ENCODE peak calls at places on chromosome 19, in seven cellular contexts. X, B, V, N, Z, R and E are unnamed samples. For H3K4me1, the result is how much of the 10 kb centered on the place peaks cover.

GRCh38 chr19:6236310-6237291 is 43.2 kb downstream of the MLLT1 start:
- DNase-seq in X (peak), N (no peak), B (no peak), Z (no peak), V (no peak), R (peak), E (no peak)

GRCh38 chr19:35076026-35076370 is 34.5 kb downstream of the HPN start:
- DNase-seq in B (no peak), Z (no peak), V (no peak), N (no peak), R (no peak), X (no peak), E (no peak)

GRCh38 chr19:7965259-7965841 is 21.9 kb upstream of the TIMM44 start:
- DNase-seq in X (no peak), N (no peak), R (no peak), Z (no peak), V (no peak), B (no peak), E (peak)

GRCh38 chr19:9538183-9539058 is at the start of gene ZNF426:
- DNase-seq in N (peak), Z (peak), B (peak), R (peak), V (peak), X (peak), E (peak)

GRCh38 chr19:7366701-7367420 is 18.1 kb downstream of the ARHGEF18 start:
- DNase-seq in X (no peak), N (no peak), Z (peak), R (no peak), B (no peak), V (no peak), E (no peak)

GRCh38 chr19:1360818-1361461 is 22.8 kb upstream of the NDUFS7 start:
- DNase-seq in R (no peak), Z (peak), N (peak), B (peak), V (no peak), X (no peak), E (peak)

GRCh38 chr19:14383898-14384669 is 2.8 kb downstream of the ADGRE5 start:
- DNase-seq in X (no peak), Z (peak), N (no peak), V (no peak), R (no peak), B (peak), E (no peak)

GRCh38 chr19:6739884-6740588 is 556 bp downstream of the TRIP10 start:
- DNase-seq in N (peak), V (no peak), B (no peak), R (peak), Z (peak), X (no peak), E (peak)

GRCh38 chr19:6705931-6706632 is 14.4 kb downstream of the C3 start:
- DNase-seq in N (no peak), V (no peak), B (no peak), R (no peak), Z (no peak), X (no peak), E (no peak)

GRCh38 chr19:41321600-41322270 is 11.8 kb downstream of the CCDC97 start:
- DNase-seq in V (no peak), X (no peak), N (peak), B (no peak), Z (no peak), R (peak), E (peak)

GRCh38 chr19:4472174-4472974 is at the start of gene HDGFL2:
- DNase-seq in X (no peak), N (no peak), B (no peak), Z (no peak), R (no peak), V (no peak), E (no peak)

GRCh38 chr19:51441410-51442390 is 16.6 kb downstream of the SIGLEC8 start:
- DNase-seq in V (no peak), B (no peak), X (no peak), Z (peak), R (peak), N (no peak), E (no peak)

GRCh38 chr19:48454150-48454730 is 1.1 kb upstream of the KCNJ14 start:
- DNase-seq in X (no peak), V (no peak), N (no peak), R (no peak), B (no peak), Z (no peak), E (no peak)

GRCh38 chr19:18194208-18194530 is 1.2 kb downstream of the MPV17L2 start:
- DNase-seq in R (no peak), V (no peak), N (no peak), X (no peak), Z (no peak), B (no peak), E (no peak)

GRCh38 chr19:8310342-8311055 is 2.3 kb upstream of the CD320 start:
- DNase-seq in R (no peak), V (no peak), B (peak), X (peak), N (peak), Z (no peak), E (peak)

GRCh38 chr19:4414800-4415251 is 12.4 kb downstream of the CHAF1A start:
- DNase-seq in B (no peak), R (no peak), N (peak), Z (no peak), V (no peak), X (no peak), E (no peak)

GRCh38 chr19:18389736-18390074 is 3.7 kb downstream of the GDF15 start:
- DNase-seq in B (no peak), X (no peak), R (no peak), N (no peak), V (no peak), Z (no peak), E (no peak)

GRCh38 chr19:418761-419632 is 10.1 kb upstream of the C2CD4C start:
- DNase-seq in N (no peak), R (peak), B (no peak), V (no peak), X (no peak), Z (no peak), E (no peak)

GRCh38 chr19:16772841-16773240 is 53.2 kb downstream of the NWD1 start:
- DNase-seq in V (no peak), N (no peak), X (no peak), R (no peak), Z (no peak), B (no peak), E (no peak)

GRCh38 chr19:48560095-48560530 is 8.1 kb downstream of the SULT2B1 start:
- DNase-seq in B (no peak), Z (no peak), N (no peak), R (no peak), X (no peak), V (no peak), E (no peak)

GRCh38 chr19:8571006-8571411 is 6.2 kb downstream of the MYO1F start:
- DNase-seq in N (no peak), X (no peak), V (no peak), Z (no peak), B (no peak), R (peak), E (peak)

DNA sequence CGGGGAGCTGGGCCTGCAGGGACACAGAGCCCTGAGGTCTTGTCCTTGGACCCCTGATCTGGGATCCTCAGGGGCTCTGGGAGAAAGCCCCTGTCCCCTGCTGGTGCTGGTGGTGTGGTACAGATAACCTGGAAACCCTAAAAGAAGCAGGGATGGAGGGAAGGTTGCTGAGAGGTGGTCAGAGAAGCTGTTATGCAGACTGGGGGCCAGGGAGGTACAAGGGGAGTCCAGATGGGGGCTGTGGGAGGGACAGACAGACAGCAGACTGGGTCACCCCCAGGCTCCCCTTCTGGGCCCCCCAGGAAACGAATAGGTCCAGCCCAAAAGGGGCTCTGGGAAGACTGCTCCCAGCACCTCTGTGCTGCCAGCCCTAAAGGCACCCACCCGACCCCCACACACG is 34.7 kb upstream of the PEPD start:
- DNase-seq in V (no peak), R (no peak), N (no peak), Z (no peak), X (peak), B (peak), E (no peak)
- H3K4me3 ChIP-seq in V (no peak), R (no peak), N (no peak), Z (no peak), X (no peak), B (no peak), E (no peak)

GRCh38 chr19:28542394-28543243 is 670.3 kb downstream of the UQCRFS1 start:
- DNase-seq in R (no peak), Z (no peak), V (no peak), X (no peak), N (no peak), B (no peak), E (no peak)

GRCh38 chr19:28546148-28546685 is 666.7 kb downstream of the UQCRFS1 start:
- DNase-seq in R (no peak), Z (no peak), X (no peak), B (no peak), N (no peak), V (no peak), E (no peak)

GRCh38 chr19:28541602-28542393 is 671.2 kb downstream of the UQCRFS1 start:
- DNase-seq in N (no peak), X (no peak), B (no peak), R (no peak), Z (no peak), V (no peak), E (no peak)

GRCh38 chr19:28543244-28543776 is 669.6 kb downstream of the UQCRFS1 start:
- DNase-seq in B (no peak), V (no peak), R (no peak), Z (no peak), X (no peak), N (no peak), E (no peak)

DNA sequence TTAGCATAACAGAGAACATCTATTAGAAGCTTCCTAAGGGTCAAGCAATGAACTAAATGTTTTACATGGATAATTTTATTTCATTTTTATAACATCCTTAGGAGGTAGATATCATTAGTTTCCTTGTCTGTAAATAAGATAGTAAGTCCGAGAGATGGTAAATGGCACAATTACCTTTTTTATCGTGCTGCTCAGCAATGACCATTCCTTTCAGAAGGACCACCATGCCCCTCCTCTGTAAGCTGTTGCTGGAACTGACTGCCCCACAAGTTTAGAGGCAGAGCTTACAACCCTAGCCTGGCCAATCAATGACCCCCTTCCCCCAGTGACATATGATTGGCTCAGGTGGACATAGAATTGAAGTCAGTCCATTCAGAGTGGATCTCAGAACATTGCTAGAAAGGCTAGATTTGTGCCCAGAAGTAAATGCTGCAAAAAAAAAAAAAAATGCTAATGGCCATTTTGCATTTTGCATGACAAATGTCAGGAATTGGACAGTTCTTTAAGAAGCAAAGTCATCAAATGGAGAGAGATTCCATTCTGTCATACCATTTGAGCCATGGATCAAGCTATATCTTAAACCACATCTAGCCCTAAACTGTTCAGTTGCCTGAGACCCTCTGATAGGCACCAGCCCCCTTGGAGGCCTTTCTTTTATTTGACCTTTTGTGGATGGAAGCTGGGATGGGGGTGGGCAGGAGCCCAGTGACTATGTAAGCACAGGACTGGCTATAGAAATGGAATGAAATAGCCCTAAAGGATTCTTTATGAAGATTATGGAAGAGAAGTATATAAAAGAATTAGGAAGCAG is 668.3 kb downstream of the UQCRFS1 start:
- DNase-seq in Z (no peak), X (no peak), B (no peak), N (no peak), R (no peak), V (no peak), E (no peak)
- TF ChIP-seq CTCF in Z (no peak), X (no peak), B (no peak), N (no peak), R (no peak), V (no peak), E (no peak)

GRCh38 chr19:13085673-13086072 is 17.0 kb downstream of the LYL1 start:
- DNase-seq in X (no peak), Z (no peak), N (no peak), B (no peak), V (no peak), R (peak), E (no peak)

GRCh38 chr19:13083627-13084026 is 19.0 kb downstream of the LYL1 start:
- DNase-seq in Z (no peak), N (no peak), V (no peak), X (no peak), R (no peak), B (no peak), E (no peak)

GRCh38 chr19:13083008-13083404 is 19.7 kb downstream of the LYL1 start:
- DNase-seq in X (no peak), R (no peak), Z (no peak), V (no peak), N (no peak), B (no peak), E (no peak)

GRCh38 chr19:13079542-13079986 is 23.1 kb downstream of the LYL1 start:
- DNase-seq in B (no peak), X (no peak), V (no peak), Z (no peak), R (peak), N (peak), E (no peak)

GRCh38 chr19:13082192-13083007 is 20.3 kb downstream of the LYL1 start:
- DNase-seq in X (no peak), V (no peak), R (no peak), N (no peak), B (no peak), Z (no peak), E (peak)
- H3K4me1 ChIP-seq in X (under half), V (half or more), R (under half), N (under half), B (half or more), Z (under half), E (under half)

DNA sequence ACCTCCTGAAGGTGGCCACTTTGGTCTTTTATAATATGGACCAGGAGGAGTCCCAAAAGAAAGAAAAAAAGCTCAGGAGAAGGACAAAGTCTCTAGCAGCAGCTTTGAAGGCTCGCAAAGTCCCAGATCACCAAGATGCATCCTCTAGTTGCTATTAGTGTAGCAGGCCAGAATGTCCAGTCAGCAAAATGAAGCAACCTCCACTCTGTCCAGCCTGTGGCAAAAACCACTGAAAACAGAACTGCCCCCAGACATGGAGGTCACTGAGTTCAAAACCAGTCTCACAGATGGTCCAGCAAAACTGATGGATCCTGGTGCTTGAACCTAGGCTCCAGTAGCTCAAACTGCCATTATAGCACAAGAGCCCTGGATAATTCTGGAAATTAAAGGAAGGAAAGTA is 10.4 kb downstream of the LILRB4 start:
- DNase-seq in B (no peak), X (no peak), Z (no peak), N (no peak), V (no peak), R (no peak), E (no peak)
- H3K4me3 ChIP-seq in B (no peak), X (no peak), Z (no peak), N (no peak), V (no peak), R (no peak), E (no peak)